ENCODE peak calls at places on chromosome 21, in four cellular contexts. P is HepG2, S is HCT116, C is SK-N-SH. O is an unnamed sample.

GRCh38 chr21:36297938-36298572 is 21.9 kb upstream of the MORC3 start:
- DNase-seq in C (no peak), S (no peak), P (peak), O (peak)

GRCh38 chr21:24223625-24224024 is 1383.7 kb downstream of the MRPL39 start:
- DNase-seq in P (no peak), C (no peak), S (no peak), O (no peak)

GRCh38 chr21:42833859-42834729 is 45.2 kb downstream of the WDR4 start:
- DNase-seq in P (no peak), C (peak), S (no peak), O (peak)

GRCh38 chr21:27275294-27275927 is 308.5 kb upstream of the ADAMTS5 start:
- DNase-seq in S (no peak), C (peak), P (no peak), O (no peak)

GRCh38 chr21:44418876-44419230 is 36.5 kb upstream of the LRRC3 start:
- DNase-seq in S (no peak), C (no peak), P (no peak), O (no peak)

GRCh38 chr21:42219606-42220137 is 732 bp downstream of the ABCG1 start:
- DNase-seq in C (peak), P (no peak), S (no peak), O (no peak)

GRCh38 chr21:45450741-45451740 is 46.1 kb downstream of the COL18A1 start:
- DNase-seq in C (no peak), S (no peak), P (no peak), O (no peak)

GRCh38 chr21:42508371-42508770 is 5.3 kb upstream of the SLC37A1 start:
- DNase-seq in S (no peak), C (no peak), P (no peak), O (no peak)

GRCh38 chr21:42009018-42009830 is 936 bp downstream of the ZBTB21 start:
- DNase-seq in S (no peak), C (peak), P (peak), O (peak)

GRCh38 chr21:42569732-42570301 is 56.2 kb downstream of the SLC37A1 start:
- DNase-seq in C (no peak), S (no peak), P (no peak), O (no peak)

GRCh38 chr21:44428281-44428942 is 26.9 kb upstream of the LRRC3 start:
- DNase-seq in S (peak), P (peak), C (peak), O (peak)

GRCh38 chr21:40102682-40103081 is 235.4 kb downstream of the PCP4 start:
- DNase-seq in S (no peak), P (no peak), C (no peak), O (no peak)

GRCh38 chr21:14836950-14837349 is 227.8 kb downstream of the NRIP1 start:
- DNase-seq in S (no peak), C (no peak), P (no peak), O (no peak)

GRCh38 chr21:45724345-45724961 is 80.9 kb downstream of the PCBP3 start:
- DNase-seq in S (no peak), C (no peak), P (no peak), O (no peak)

GRCh38 chr21:45525153-45525909 is 16.9 kb downstream of the SLC19A1 start:
- DNase-seq in S (no peak), C (no peak), P (peak), O (no peak)

GRCh38 chr21:31688603-31689368 is 29.3 kb downstream of the SOD1 start:
- DNase-seq in C (no peak), P (no peak), S (no peak), O (no peak)

GRCh38 chr21:45894107-45894810 is 87.3 kb upstream of the COL6A1 start:
- DNase-seq in C (peak), S (no peak), P (no peak), O (no peak)

GRCh38 chr21:42737969-42738590 is 84.7 kb downstream of the PDE9A start:
- DNase-seq in S (no peak), P (peak), C (no peak), O (no peak)

GRCh38 chr21:45363921-45364463 is 41.0 kb upstream of the COL18A1 start:
- DNase-seq in C (no peak), S (peak), P (peak), O (peak)

GRCh38 chr21:16117851-16118592 is 388.2 kb downstream of the USP25 start:
- DNase-seq in P (no peak), S (no peak), C (no peak), O (no peak)

GRCh38 chr21:42237577-42237976 is 18.6 kb downstream of the ABCG1 start:
- DNase-seq in C (no peak), P (no peak), S (no peak), O (no peak)

GRCh38 chr21:33650230-33650629 is 7.9 kb downstream of the ITSN1 start:
- DNase-seq in C (no peak), S (no peak), P (no peak), O (no peak)

DNA sequence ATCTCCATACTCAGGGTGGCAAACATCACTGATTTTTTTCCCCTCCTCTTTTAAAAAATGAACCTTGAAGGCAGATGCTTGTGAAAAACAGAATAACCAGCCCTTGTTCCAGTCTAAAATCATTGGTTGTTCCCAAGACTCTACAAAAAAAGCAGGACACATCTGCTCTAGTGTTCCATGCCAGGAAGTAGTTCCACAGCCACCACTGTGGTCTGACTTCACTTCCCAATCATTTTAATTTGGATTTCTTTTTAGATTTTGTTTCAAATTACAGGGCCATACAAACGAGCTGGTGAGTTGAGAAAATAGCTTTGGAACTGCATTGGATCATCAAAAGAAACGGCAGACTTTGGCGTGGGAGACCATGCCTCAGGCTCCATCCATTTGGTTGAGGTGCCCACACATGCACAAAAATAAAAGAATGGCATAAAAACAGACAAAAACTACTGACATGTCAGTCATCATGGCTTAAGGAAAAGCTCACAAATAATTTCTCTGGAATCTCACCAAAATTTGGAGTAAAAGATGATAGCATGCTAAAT is 210.0 kb downstream of the GABPA start:
- DNase-seq in P (no peak), C (no peak), S (no peak), O (no peak)
- TF ChIP-seq ELF1 in P (no peak), C (no peak), S (no peak), O (no peak)

GRCh38 chr21:37496972-37497371 is 130.4 kb downstream of the DYRK1A start:
- DNase-seq in P (no peak), S (no peak), C (no peak), O (no peak)
- TF ChIP-seq ELF1 in P (no peak), S (no peak), C (no peak), O (no peak)

GRCh38 chr21:29351691-29352090 is 53.0 kb downstream of the BACH1 start:
- DNase-seq in P (no peak), C (no peak), S (no peak), O (no peak)
- TF ChIP-seq ELF1 in P (no peak), C (no peak), S (no peak), O (no peak)

DNA sequence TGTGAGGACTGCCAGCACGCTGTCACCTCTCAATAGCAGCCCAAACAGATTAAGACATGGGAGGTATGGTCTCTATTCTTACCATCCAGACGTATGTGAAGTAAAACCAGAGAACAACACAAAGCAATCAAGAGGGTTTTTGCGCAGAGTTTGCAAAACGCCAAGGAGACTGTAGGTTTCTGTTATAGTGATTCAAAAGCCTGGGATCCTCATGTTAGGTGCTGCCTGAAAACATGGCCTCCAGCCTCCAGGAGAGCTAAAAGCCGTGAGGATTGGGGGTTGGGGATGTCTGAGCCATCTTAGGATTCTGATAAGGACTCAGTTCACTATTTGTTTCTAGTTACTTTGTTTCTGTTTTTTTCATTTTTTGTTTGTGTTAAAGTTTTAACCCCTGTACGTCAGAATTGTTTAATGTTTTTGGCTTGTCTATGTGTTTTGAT is 4.2 kb upstream of the CCT8 start:
- DNase-seq in S (no peak), C (no peak), P (no peak), O (no peak)
- TF ChIP-seq ELF1 in S (no peak), C (no peak), P (no peak), O (no peak)

GRCh38 chr21:39006653-39007417 is 176.4 kb downstream of the PSMG1 start:
- DNase-seq in S (no peak), C (no peak), P (no peak), O (no peak)

GRCh38 chr21:39003982-39004775 is 179.1 kb downstream of the PSMG1 start:
- DNase-seq in S (no peak), P (no peak), C (no peak), O (no peak)

GRCh38 chr21:39007532-39007931 is 175.7 kb downstream of the PSMG1 start:
- DNase-seq in P (no peak), C (no peak), S (no peak), O (no peak)

GRCh38 chr21:39007985-39008384 is 175.3 kb downstream of the PSMG1 start:
- DNase-seq in C (no peak), P (no peak), S (no peak), O (no peak)

GRCh38 chr21:39004776-39005605 is 178.3 kb downstream of the PSMG1 start:
- DNase-seq in C (peak), P (no peak), S (no peak), O (no peak)
- TF ChIP-seq ELF1 in C (no peak), P (no peak), S (no peak), O (no peak)

O was measured in K562.